ENCODE peak calls at places on chromosomes 16 and 17, in nine cellular contexts. V is OCI-LY7, B is SK-N-SH, U is GM23248, Z is GM23338, P is hepatocyte, D is MM.1S, T is HCT116, Y is PC-3. O is an unnamed sample.

GRCh38 chr16:26196310-26196709 is 504.6 kb downstream of the HS3ST4 start:
- DNase-seq in P (no peak), Y (no peak), U (no peak), T (no peak), Z (no peak), D (peak; percentile 7), B (no peak), V (no peak), O (no peak)

GRCh38 chr16:67833035-67833417 is 9.1 kb upstream of the THAP11 start:
- DNase-seq in P (no peak), B (no peak), Y (peak; percentile 68), T (no peak), U (peak; percentile 94), V (no peak), D (no peak), Z (no peak), O (no peak)

GRCh38 chr16:70252355-70252988 is 732 bp upstream of the EXOSC6 start:
- DNase-seq in T (no peak), P (no peak), B (peak; percentile 59), Z (peak; percentile 79), U (peak; percentile 52), Y (no peak), D (no peak), V (peak; percentile 13), O (peak; percentile 63)

GRCh38 chr16:89867918-89868317 is 5.5 kb upstream of the TCF25 start:
- DNase-seq in D (no peak), Y (no peak), Z (no peak), P (no peak), B (no peak), V (no peak), T (no peak), U (peak; percentile 17), O (no peak)

GRCh38 chr17:4751925-4752324 is 12.2 kb upstream of the CXCL16 start:
- DNase-seq in U (no peak), D (no peak), T (no peak), Z (no peak), Y (no peak), B (no peak), V (no peak), P (no peak), O (no peak)

GRCh38 chr17:50798424-50799344 is 31.4 kb upstream of the ANKRD40CL start:
- DNase-seq in D (no peak), B (no peak), U (no peak), P (peak; percentile 21), Z (no peak), V (no peak), Y (no peak), T (no peak), O (no peak)

GRCh38 chr16:68367034-68367433 is 56.2 kb downstream of the PRMT7 start:
- DNase-seq in P (peak; percentile 60), D (no peak), U (peak; percentile 61), V (peak; percentile 62), Y (peak; percentile 35), T (peak; percentile 16), Z (peak; percentile 81), B (peak; percentile 74), O (peak; percentile 76)

GRCh38 chr16:59993101-59993500 is 1259.0 kb upstream of the GOT2 start:
- DNase-seq in T (no peak), Y (peak; percentile 3), V (no peak), B (no peak), Z (no peak), D (no peak), P (peak; percentile 52), U (no peak), O (no peak)

GRCh38 chr17:32927724-32928526 is at the start of gene TMEM98:
- DNase-seq in U (peak; percentile 73), Z (peak; percentile 65), Y (peak; percentile 9), V (no peak), T (no peak), D (peak; percentile 16), B (peak; percentile 89), P (peak; percentile 82), O (peak; percentile 81)

GRCh38 chr17:7043195-7043543 is 723 bp downstream of the SLC16A11 start:
- DNase-seq in U (no peak), Y (no peak), T (no peak), V (no peak), Z (no peak), P (no peak), B (peak; percentile 60), D (peak; percentile 1), O (peak; percentile 26)

GRCh38 chr16:84391151-84391873 is 23.0 kb downstream of the ATP2C2 start:
- DNase-seq in U (peak; percentile 40), T (no peak), D (no peak), P (no peak), B (no peak), V (no peak), Z (no peak), Y (no peak), O (no peak)

GRCh38 chr17:30570596-30571265 is 93.5 kb downstream of the GOSR1 start:
- DNase-seq in V (no peak), B (no peak), D (no peak), Z (no peak), U (no peak), T (no peak), P (no peak), Y (no peak), O (peak; percentile 30)

DNA sequence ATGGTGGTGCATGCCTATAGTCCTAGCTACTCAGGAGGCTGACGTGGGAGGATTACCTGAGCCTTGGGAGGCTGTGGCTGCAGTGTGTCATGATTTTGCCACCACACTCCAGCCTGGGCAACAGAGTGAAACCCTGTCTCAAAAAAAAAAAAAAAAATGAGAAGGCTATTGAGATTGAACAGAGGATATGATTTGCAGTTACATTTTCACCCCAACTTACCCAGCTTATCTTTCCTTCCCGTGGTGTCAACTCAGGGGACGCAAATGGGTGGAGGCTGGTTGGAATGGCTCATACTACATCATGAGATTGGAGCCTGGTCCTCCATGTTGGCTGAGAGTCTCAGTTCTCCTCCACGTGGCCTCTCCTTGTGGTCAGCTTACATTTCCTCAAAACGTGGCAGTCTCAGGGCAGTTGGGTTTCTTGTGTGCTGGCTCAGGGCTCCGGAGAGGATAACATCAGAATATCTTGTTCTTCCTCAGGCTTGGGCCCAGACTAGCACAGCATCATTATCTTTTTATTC is 17.2 kb upstream of the NSMCE1 start:
- DNase-seq in T (no peak), D (no peak), U (peak; percentile 50), Y (no peak), B (no peak), Z (no peak), P (no peak), V (no peak), O (no peak)
- TF ChIP-seq EZH2phosphoT487 in T (no peak), D (no peak), U (no peak), Y (no peak), B (no peak), Z (no peak), P (no peak), V (no peak), O (no peak)

GRCh38 chr17:17303010-17303846 is at the start of gene NT5M:
- DNase-seq in T (no peak), B (peak; percentile 95), Z (peak; percentile 90), P (peak; percentile 88), U (peak; percentile 92), V (peak; percentile 85), Y (peak; percentile 93), D (peak; percentile 88), O (peak; percentile 92)

GRCh38 chr17:17303847-17304490 is 796 bp downstream of the NT5M start:
- DNase-seq in T (no peak), Y (no peak), P (no peak), U (no peak), V (no peak), Z (no peak), D (no peak), B (peak; percentile 34), O (no peak)

GRCh38 chr17:17304521-17304985 is 1.4 kb downstream of the NT5M start:
- DNase-seq in D (peak; percentile 85), Z (no peak), P (no peak), B (no peak), Y (no peak), T (no peak), U (no peak), V (peak; percentile 65), O (no peak)

GRCh38 chr17:17306181-17306580 is 3.0 kb downstream of the NT5M start:
- DNase-seq in D (no peak), V (no peak), U (no peak), Z (no peak), B (no peak), Y (no peak), T (no peak), P (no peak), O (no peak)

DNA sequence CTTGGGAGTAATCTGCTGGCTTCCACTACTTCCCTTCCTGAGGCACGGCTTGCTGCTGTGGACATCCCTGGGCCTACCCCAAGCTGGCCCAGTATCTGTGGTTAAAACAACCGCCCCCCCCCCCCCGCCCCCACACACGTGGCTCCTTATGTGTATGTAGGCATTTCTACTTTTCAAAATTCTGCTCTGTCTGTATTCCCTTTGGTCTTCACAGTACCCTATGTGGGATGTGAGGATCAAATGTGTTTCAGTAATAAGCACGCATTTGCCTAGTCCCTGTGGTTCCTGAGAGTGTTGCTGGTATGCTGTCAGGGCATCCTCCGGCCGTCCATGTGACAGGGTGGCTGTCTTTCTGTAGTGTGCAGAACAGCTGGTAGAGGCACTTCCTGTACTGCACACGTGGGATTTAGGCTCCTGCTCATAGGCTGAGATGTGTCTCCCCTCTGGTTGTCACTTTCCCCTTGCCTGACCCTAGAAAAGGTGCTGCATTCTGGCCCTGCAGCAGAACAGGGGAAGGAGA is 2.2 kb downstream of the NT5M start:
- DNase-seq in U (no peak), Z (no peak), Y (no peak), D (peak; percentile 92), V (peak; percentile 90), B (peak; percentile 73), T (no peak), P (no peak), O (no peak)
- H2AFZ ChIP-seq in U (no peak overlapping the region), Z (no peak overlapping the region), Y (no peak overlapping the region), D (peak overlapping the region; percentile 49), V (peak overlapping the region; percentile 21), B (no peak overlapping the region), T (no peak overlapping the region), P (no peak overlapping the region), O (no peak overlapping the region)

GRCh38 chr16:4828567-4829320 is 18.3 kb downstream of the GLYR1 start:
- DNase-seq in V (no peak), Y (no peak), T (no peak), B (no peak), Z (no peak), D (no peak), U (no peak), P (no peak), O (no peak)
- H3K36me3 ChIP-seq in V (peaks cover 91% of the 10 kb centered on the region), Y (peaks cover 23% of the 10 kb centered on the region), T (peaks cover 66% of the 10 kb centered on the region), B (peaks cover 77% of the 10 kb centered on the region), Z (peaks cover 50% of the 10 kb centered on the region), D (peaks cover 16% of the 10 kb centered on the region), U (peaks cover 50% of the 10 kb centered on the region), P (peaks cover 3% of the 10 kb centered on the region), O (peaks cover 10% of the 10 kb centered on the region)

DNA sequence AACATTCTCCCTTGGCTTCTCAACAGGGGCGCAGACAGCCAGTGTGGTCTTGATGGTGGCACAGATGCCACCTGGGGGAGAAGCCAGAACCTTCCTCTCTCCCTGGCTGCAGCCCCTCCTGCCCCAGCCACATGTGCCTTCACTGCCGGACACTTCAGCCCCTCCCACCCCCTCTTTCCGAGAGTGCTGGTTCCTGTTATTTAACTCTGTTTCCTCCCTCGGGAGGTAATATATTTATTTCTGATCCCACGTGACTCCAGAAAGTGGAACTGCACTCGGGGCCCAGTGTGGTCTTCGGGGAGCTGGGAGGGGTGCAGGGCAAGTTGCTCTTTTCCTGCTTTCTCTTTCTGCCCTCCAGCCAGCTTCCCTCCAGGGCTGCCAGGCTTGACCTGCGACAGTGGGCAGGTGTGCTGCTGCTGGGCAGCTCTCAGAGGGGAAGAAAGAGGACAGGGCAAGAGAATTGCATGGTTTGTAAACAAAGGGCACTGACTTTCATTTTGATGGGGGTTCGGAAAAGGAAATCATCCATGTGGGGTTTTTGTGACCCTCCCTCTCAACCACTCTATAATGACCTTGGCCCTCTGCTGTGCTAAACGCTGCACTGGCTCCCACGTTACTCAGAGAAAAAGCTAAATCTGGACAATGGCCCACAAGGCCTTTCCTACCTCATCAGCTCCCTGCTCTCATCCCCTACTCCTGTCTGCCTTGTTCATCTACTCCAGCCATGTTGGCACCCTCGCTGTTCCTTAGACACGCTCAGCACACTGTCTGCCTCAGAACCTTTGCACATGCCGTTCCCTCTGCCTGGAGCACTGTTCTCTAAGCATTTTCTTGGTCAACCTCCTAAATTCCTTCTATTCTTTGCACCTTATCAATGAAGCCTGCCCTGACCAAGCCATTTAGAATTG is 8.2 kb upstream of the CIITA start:
- DNase-seq in Z (no peak), Y (no peak), V (peak; percentile 94), D (peak; percentile 59), P (no peak), U (no peak), B (no peak), T (no peak), O (no peak)
- TF ChIP-seq EZH2phosphoT487 in Z (no peak), Y (no peak), V (no peak), D (no peak), P (no peak), U (no peak), B (no peak), T (no peak), O (no peak)